ENCODE peak calls at places on chromosome 4, in eight cellular contexts. A, T, B, C, Q, Z, P and H are unnamed samples.

GRCh38 chr4:84573738-84574720 is 8.9 kb upstream of the CDS1 start:
- ATAC-seq in P (no peak), B (no peak), Z (no peak), Q (no peak), C (no peak), A (no peak), T (peak), H (no peak)

GRCh38 chr4:70603856-70604255 is 11.8 kb downstream of the AMBN start:
- ATAC-seq in T (no peak), C (no peak), A (no peak), B (no peak), Q (no peak), Z (no peak), P (no peak), H (no peak)

GRCh38 chr4:188370781-188371180 is 231.5 kb downstream of the TRIML1 start:
- ATAC-seq in Q (no peak), T (no peak), P (no peak), B (no peak), Z (no peak), C (no peak), A (no peak), H (no peak)

GRCh38 chr4:41324861-41325260 is 68.1 kb downstream of the UCHL1 start:
- ATAC-seq in P (no peak), B (no peak), T (no peak), Q (no peak), Z (no peak), C (no peak), A (no peak), H (no peak)

GRCh38 chr4:98377626-98378025 is 116.4 kb downstream of the RAP1GDS1 start:
- ATAC-seq in Q (no peak), A (no peak), P (no peak), C (peak), T (no peak), B (no peak), Z (no peak), H (peak)

GRCh38 chr4:83866821-83867220 is 330.9 kb downstream of the GPAT3 start:
- ATAC-seq in A (no peak), Z (no peak), Q (no peak), C (no peak), B (no peak), P (no peak), T (no peak), H (peak)

GRCh38 chr4:86181585-86181984 is 178.3 kb downstream of the MAPK10 start:
- ATAC-seq in C (no peak), A (no peak), P (no peak), Q (no peak), Z (no peak), B (no peak), T (no peak), H (peak)

GRCh38 chr4:70772929-70773555 is 51.3 kb downstream of the RUFY3 start:
- ATAC-seq in A (no peak), T (no peak), Q (no peak), C (no peak), P (no peak), B (no peak), Z (no peak), H (no peak)

GRCh38 chr4:145196747-145197146 is 16.4 kb upstream of the OTUD4 start:
- ATAC-seq in T (no peak), A (no peak), Q (no peak), P (no peak), B (no peak), C (no peak), Z (no peak), H (no peak)